ENCODE peak calls at places on chromosomes 2 and 18, in eight cellular contexts. C, O, N, V, G, Q, M and A are unnamed samples.

GRCh38 chr2:215529271-215529670 is 93.4 kb upstream of the FN1 start:
- DNase-seq in C (peak; percentile 9), O (no peak), N (peak; percentile 50), V (no peak), G (peak; percentile 73), Q (no peak), M (peak; percentile 79), A (no peak)

GRCh38 chr18:30971338-30971956 is 71.1 kb downstream of the DSC3 start:
- DNase-seq in C (peak; percentile 79), O (peak; percentile 18), N (no peak), V (no peak), G (peak; percentile 23), Q (peak; percentile 15), M (peak; percentile 43), A (peak; percentile 8)

GRCh38 chr18:3511980-3512379 is 62.0 kb downstream of the TGIF1 start:
- DNase-seq in C (peak; percentile 24), O (peak; percentile 68), N (peak; percentile 81), V (no peak), G (peak; percentile 93), Q (no peak), M (peak; percentile 83), A (peak; percentile 43)

GRCh38 chr2:3423492-3424170 is 44.1 kb downstream of the TRAPPC12 start:
- DNase-seq in C (peak; percentile 38), O (peak; percentile 83), N (peak; percentile 48), V (peak; percentile 82), G (peak; percentile 26), Q (peak; percentile 65), M (peak; percentile 60), A (peak; percentile 79)

GRCh38 chr2:158567208-158567607 is 110.5 kb downstream of the PKP4 start:
- DNase-seq in C (no peak), O (no peak), N (no peak), V (no peak), G (no peak), Q (no peak), M (no peak), A (no peak)

GRCh38 chr2:204468689-204469429 is 76.4 kb upstream of the PARD3B start:
- DNase-seq in C (no peak), O (peak; percentile 81), N (no peak), V (no peak), G (peak; percentile 71), Q (peak; percentile 76), M (peak; percentile 94), A (peak; percentile 50)

GRCh38 chr2:170411660-170412059 is 233.7 kb downstream of the MYO3B start:
- DNase-seq in C (no peak), O (no peak), N (no peak), V (no peak), G (no peak), Q (no peak), M (no peak), A (no peak)

GRCh38 chr2:42957109-42958035 is 165.0 kb upstream of the HAAO start:
- DNase-seq in C (no peak), O (no peak), N (peak; percentile 38), V (no peak), G (peak; percentile 49), Q (no peak), M (peak; percentile 55), A (no peak)

GRCh38 chr2:8597526-8598225 is 84.2 kb upstream of the ID2 start:
- DNase-seq in C (no peak), O (no peak), N (no peak), V (no peak), G (no peak), Q (peak; percentile 10), M (no peak), A (no peak)

GRCh38 chr2:203623616-203624015 is 82.8 kb upstream of the CD28 start:
- DNase-seq in C (peak; percentile 78), O (no peak), N (no peak), V (no peak), G (peak; percentile 76), Q (peak; percentile 64), M (no peak), A (no peak)

GRCh38 chr2:14778015-14778414 is 145.5 kb downstream of the LRATD1 start:
- DNase-seq in C (no peak), O (peak; percentile 59), N (peak; percentile 68), V (no peak), G (peak; percentile 57), Q (no peak), M (no peak), A (peak; percentile 22)

GRCh38 chr18:76491801-76492668 is 3.0 kb downstream of the ZNF516 start:
- DNase-seq in C (peak; percentile 68), O (peak; percentile 33), N (peak; percentile 44), V (peak; percentile 19), G (peak; percentile 52), Q (peak; percentile 58), M (peak; percentile 37), A (peak; percentile 53)

GRCh38 chr2:130337735-130338325 is 4.9 kb upstream of the IMP4 start:
- DNase-seq in C (no peak), O (peak; percentile 31), N (peak; percentile 15), V (no peak), G (peak; percentile 67), Q (no peak), M (peak; percentile 77), A (peak; percentile 64)

GRCh38 chr18:79139206-79139605 is 70.0 kb downstream of the ATP9B start:
- DNase-seq in C (no peak), O (no peak), N (no peak), V (no peak), G (no peak), Q (no peak), M (no peak), A (no peak)

GRCh38 chr2:20940481-20940795 is 103.4 kb downstream of the APOB start:
- DNase-seq in C (no peak), O (no peak), N (no peak), V (no peak), G (no peak), Q (no peak), M (no peak), A (no peak)

GRCh38 chr2:169046440-169047151 is 15.5 kb upstream of the ABCB11 start:
- DNase-seq in C (no peak), O (no peak), N (peak; percentile 21), V (no peak), G (peak; percentile 42), Q (no peak), M (no peak), A (no peak)

GRCh38 chr18:46953195-46953594 is 35.8 kb downstream of the KATNAL2 start:
- DNase-seq in C (no peak), O (no peak), N (no peak), V (no peak), G (peak; percentile 81), Q (no peak), M (no peak), A (no peak)

GRCh38 chr2:178320011-178320410 is 125.7 kb downstream of the OSBPL6 start:
- DNase-seq in C (peak; percentile 93), O (no peak), N (no peak), V (no peak), G (no peak), Q (no peak), M (no peak), A (no peak)

GRCh38 chr2:23385748-23386421 is 906 bp downstream of the KLHL29 start:
- DNase-seq in C (no peak), O (peak; percentile 83), N (peak; percentile 38), V (no peak), G (peak; percentile 22), Q (no peak), M (no peak), A (peak; percentile 84)

GRCh38 chr2:143158098-143158497 is 28.9 kb downstream of the ARHGAP15 start:
- DNase-seq in C (no peak), O (no peak), N (no peak), V (no peak), G (no peak), Q (no peak), M (peak; percentile 8), A (no peak)

GRCh38 chr2:12765203-12765602 is 48.5 kb downstream of the TRIB2 start:
- DNase-seq in C (no peak), O (no peak), N (no peak), V (no peak), G (no peak), Q (no peak), M (no peak), A (no peak)

GRCh38 chr2:109168080-109168479 is 39.1 kb downstream of the SH3RF3 start:
- DNase-seq in C (no peak), O (no peak), N (no peak), V (no peak), G (no peak), Q (no peak), M (peak; percentile 59), A (no peak)